ENCODE peak calls at places on chromosomes 13 and 19, in ten cellular contexts. I is IMR-90, O is body of pancreas, A is A549, L is K562, V is Peyer's patch, H is transverse colon, P is uterus, R is upper lobe of left lung, E is tibial nerve. J is an unnamed sample.

GRCh38 chr19:50844296-50844935 is 10.3 kb upstream of the KLK3 start:
- DNase-seq in A (no peak), P (no peak), L (no peak), R (no peak), V (peak; percentile 25), O (no peak), H (no peak), I (no peak), E (no peak), J (no peak)

GRCh38 chr19:46925548-46925950 is 64.8 kb downstream of the ARHGAP35 start:
- DNase-seq in I (no peak), O (peak; percentile 33), P (no peak), L (no peak), V (peak; percentile 75), E (no peak), R (no peak), H (peak; percentile 51), A (peak; percentile 69), J (no peak)

GRCh38 chr19:4086336-4086953 is 19.7 kb upstream of the ZBTB7A start:
- DNase-seq in A (no peak), I (no peak), R (no peak), O (no peak), H (peak; percentile 84), P (no peak), V (peak; percentile 78), L (no peak), E (no peak), J (no peak)

GRCh38 chr19:32823747-32824102 is 45.8 kb downstream of the SLC7A9 start:
- DNase-seq in P (no peak), R (no peak), E (no peak), I (no peak), L (no peak), A (no peak), H (no peak), V (no peak), O (no peak), J (no peak)

GRCh38 chr19:29795461-29795860 is 16.3 kb upstream of the CCNE1 start:
- DNase-seq in A (no peak), I (no peak), H (no peak), V (no peak), R (no peak), L (no peak), O (no peak), P (no peak), E (no peak), J (no peak)

GRCh38 chr19:14475251-14476073 is at the start of gene PTGER1:
- DNase-seq in I (peak; percentile 35), O (no peak), P (no peak), E (no peak), V (no peak), R (peak; percentile 88), A (no peak), H (no peak), L (peak; percentile 79), J (no peak)

GRCh38 chr19:44662686-44663085 is 8.6 kb upstream of the CEACAM19 start:
- DNase-seq in P (no peak), H (no peak), L (no peak), R (no peak), V (no peak), I (peak; percentile 31), O (no peak), A (no peak), E (no peak), J (no peak)

GRCh38 chr13:42878721-42879120 is 97.3 kb downstream of the FAM216B start:
- DNase-seq in L (no peak), I (no peak), R (no peak), H (no peak), P (no peak), A (no peak), O (no peak), E (no peak), V (no peak), J (no peak)

GRCh38 chr13:73337511-73337910 is 278.7 kb downstream of the KLF5 start:
- DNase-seq in A (no peak), P (no peak), R (no peak), E (no peak), O (no peak), H (no peak), I (no peak), V (no peak), L (no peak), J (no peak)

GRCh38 chr13:73338389-73338788 is 279.6 kb downstream of the KLF5 start:
- DNase-seq in A (no peak), E (no peak), O (peak; percentile 13), P (no peak), H (no peak), I (no peak), L (no peak), R (no peak), V (no peak), J (no peak)

GRCh38 chr13:73339086-73339485 is 280.3 kb downstream of the KLF5 start:
- DNase-seq in O (no peak), I (no peak), H (no peak), V (no peak), R (no peak), A (no peak), E (no peak), L (no peak), P (no peak), J (no peak)

GRCh38 chr13:73340069-73340468 is 281.3 kb downstream of the KLF5 start:
- DNase-seq in O (no peak), I (no peak), A (no peak), R (no peak), E (no peak), H (no peak), P (no peak), L (no peak), V (no peak), J (no peak)

GRCh38 chr13:73341748-73342147 is 282.9 kb downstream of the KLF5 start:
- DNase-seq in R (no peak), A (no peak), L (no peak), P (no peak), O (no peak), V (no peak), H (no peak), I (peak; percentile 44), E (no peak), J (no peak)
- TF ChIP-seq CTCF in R (no peak), A (no peak), L (no peak), P (no peak), O (no peak), V (no peak), H (no peak), I (no peak), E (no peak), J (no peak)

GRCh38 chr19:1412995-1413889 is 5.9 kb downstream of the DAZAP1 start:
- DNase-seq in V (no peak), P (no peak), I (no peak), R (peak; percentile 82), A (no peak), L (no peak), E (no peak), H (no peak), O (peak; percentile 42), J (no peak)
- H3K4me1 ChIP-seq in V (peaks cover 30% of the 10 kb centered on the region), P (peaks cover 72% of the 10 kb centered on the region), I (peaks cover 42% of the 10 kb centered on the region), R (peaks cover 92% of the 10 kb centered on the region), A (peaks cover 24% of the 10 kb centered on the region), L (peaks cover 89% of the 10 kb centered on the region), E (no peaks in the 10 kb centered on the region), H (peaks cover 68% of the 10 kb centered on the region), O (peaks cover 96% of the 10 kb centered on the region), J (peaks cover 81% of the 10 kb centered on the region)

DNA sequence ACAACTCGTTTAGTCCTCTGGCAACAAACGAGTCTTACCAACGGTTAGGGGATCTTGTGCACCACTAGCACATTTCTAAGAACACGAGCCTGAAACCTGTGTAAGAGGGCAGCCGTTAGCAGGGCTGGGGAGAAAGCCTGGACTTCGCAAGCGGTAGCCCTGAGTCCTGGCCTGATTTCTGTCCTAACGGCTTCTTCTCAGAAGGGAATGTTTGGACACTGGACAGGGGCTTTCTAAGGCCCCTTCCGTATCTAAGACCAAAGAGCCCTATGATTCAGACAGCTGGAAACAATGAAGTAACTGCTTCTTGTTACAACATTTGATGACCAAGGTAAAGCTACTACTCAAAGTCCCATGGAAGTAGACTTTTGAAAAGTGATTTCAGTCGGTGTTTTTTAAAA is 2.2 kb downstream of the ANKRD10 start:
- DNase-seq in E (no peak), H (no peak), R (no peak), L (no peak), O (peak; percentile 29), P (no peak), V (no peak), A (no peak), I (peak; percentile 90), J (no peak)
- TF ChIP-seq POLR2A in E (no peak), H (no peak), R (no peak), L (no peak), O (no peak), P (no peak), V (no peak), A (no peak), I (no peak), J (no peak)

GRCh38 chr13:108213946-108214345 is 1.4 kb downstream of the LIG4 start:
- DNase-seq in L (no peak), H (no peak), I (peak; percentile 31), P (no peak), O (no peak), A (no peak), E (no peak), R (no peak), V (no peak), J (no peak)

GRCh38 chr13:108214511-108215383 is 589 bp downstream of the LIG4 start:
- DNase-seq in P (peak; percentile 16), R (peak; percentile 49), I (no peak), O (peak; percentile 25), H (no peak), E (no peak), V (peak; percentile 50), L (no peak), A (no peak), J (peak; percentile 41)

GRCh38 chr13:108215428-108215827 is at the start of gene LIG4:
- DNase-seq in E (peak; percentile 51), P (peak; percentile 91), H (peak; percentile 93), I (peak; percentile 92), L (peak; percentile 80), R (peak; percentile 98), A (peak; percentile 64), V (peak; percentile 96), O (peak; percentile 94), J (peak; percentile 41)

GRCh38 chr13:108220042-108220441 is 1.9 kb downstream of the ABHD13 start:
- DNase-seq in R (no peak), H (peak; percentile 58), O (peak; percentile 71), P (no peak), V (peak; percentile 69), I (no peak), A (no peak), E (no peak), L (no peak), J (no peak)

DNA sequence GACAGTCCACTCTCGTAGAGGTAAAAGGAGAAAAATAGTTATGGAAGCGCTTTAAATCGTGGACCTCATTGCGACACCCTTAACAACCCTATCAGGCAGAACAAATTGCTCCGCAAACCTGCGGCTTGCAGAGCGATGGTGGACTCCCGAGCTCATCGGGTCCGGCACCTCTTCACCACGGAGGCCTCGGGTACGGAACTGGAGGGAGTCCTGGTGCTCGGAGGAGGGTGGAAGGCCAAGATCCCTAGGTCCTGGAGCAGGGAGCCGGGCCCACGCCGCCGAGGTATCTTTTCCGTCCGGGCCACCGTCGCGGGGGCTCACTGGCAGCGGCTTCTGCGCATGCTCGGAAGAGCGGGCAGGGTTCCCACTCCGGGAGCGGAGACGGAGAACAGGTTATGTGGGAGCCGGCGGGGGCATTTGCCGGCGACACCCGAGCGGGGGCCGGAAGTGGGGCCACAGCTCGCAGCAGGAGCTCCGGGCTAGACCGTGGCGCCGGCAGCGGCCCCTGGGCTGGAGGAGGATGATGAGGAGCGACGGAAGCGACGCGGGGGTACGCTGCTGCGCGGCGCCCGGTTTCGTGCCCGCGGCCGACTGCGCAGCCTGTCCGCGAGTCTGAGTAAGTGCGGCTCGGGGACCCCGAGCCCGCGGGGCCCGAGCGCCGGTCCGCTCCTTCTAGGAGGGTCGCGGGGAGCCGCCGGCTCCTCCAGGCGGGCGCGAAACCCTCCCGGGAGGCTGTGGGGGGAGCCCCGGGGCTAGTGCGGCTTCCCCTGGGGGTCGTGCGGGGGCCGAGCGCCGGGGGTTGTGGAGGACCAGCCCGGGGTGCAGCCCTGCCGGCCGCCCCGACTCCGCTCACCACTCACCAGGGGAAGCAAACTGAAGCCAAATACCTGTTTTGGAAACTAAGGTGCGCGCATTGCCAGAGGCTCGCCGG is at the start of gene ABHD13:
- DNase-seq in R (peak; percentile 97), V (peak; percentile 94), E (peak; percentile 69), I (peak; percentile 85), A (peak; percentile 74), P (peak; percentile 93), O (peak; percentile 91), L (peak; percentile 90), H (peak; percentile 92), J (peak; percentile 47)
- TF ChIP-seq CTCF in R (no peak), V (peak; percentile 24), E (peak; percentile 28), I (no peak), A (no peak), P (no peak), O (no peak), L (no peak), H (no peak), J (no peak)

J was measured in esophagus squamous epithelium.